ENCODE peak calls at places on chromosomes 1 and 21, in five cellular contexts. One of them, this sample, is unnamed.

GRCh38 chr1:43510621-43511020 is 20.1 kb upstream of the PTPRF start:
- DNase-seq in H9: no peak
- DNase-seq in H1: peak
- DNase-seq in psoas muscle: no peak
- DNase-seq in HL-60: no peak
- DNase-seq in this sample: no peak

GRCh38 chr1:42938596-42939184 is 20.0 kb downstream of the SLC2A1 start:
- DNase-seq in H9: no peak
- DNase-seq in psoas muscle: no peak
- DNase-seq in HL-60: no peak
- DNase-seq in H1: no peak
- DNase-seq in this sample: no peak

GRCh38 chr1:81563632-81564031 is 237.1 kb upstream of the ADGRL2 start:
- DNase-seq in H1: no peak
- DNase-seq in psoas muscle: no peak
- DNase-seq in H9: no peak
- DNase-seq in HL-60: no peak
- DNase-seq in this sample: no peak

GRCh38 chr21:44986471-44987291 is 46.9 kb downstream of the SLX9 start:
- DNase-seq in H1: no peak
- DNase-seq in HL-60: no peak
- DNase-seq in psoas muscle: peak
- DNase-seq in H9: no peak
- DNase-seq in this sample: no peak

GRCh38 chr1:182087951-182088350 is 26.4 kb upstream of the ZNF648 start:
- DNase-seq in HL-60: no peak
- DNase-seq in H1: no peak
- DNase-seq in psoas muscle: no peak
- DNase-seq in H9: no peak
- DNase-seq in this sample: no peak

GRCh38 chr21:31580866-31581276 is 78.6 kb upstream of the SOD1 start:
- DNase-seq in H9: peak
- DNase-seq in HL-60: no peak
- DNase-seq in psoas muscle: peak
- DNase-seq in H1: peak
- DNase-seq in this sample: peak

GRCh38 chr1:210696709-210697108 is 368.0 kb downstream of the HHAT start:
- DNase-seq in psoas muscle: no peak
- DNase-seq in H1: no peak
- DNase-seq in H9: no peak
- DNase-seq in HL-60: no peak
- DNase-seq in this sample: no peak

GRCh38 chr1:234256359-234256758 is 116.9 kb upstream of the COA6 start:
- DNase-seq in psoas muscle: no peak
- DNase-seq in HL-60: no peak
- DNase-seq in H9: peak
- DNase-seq in H1: no peak
- DNase-seq in this sample: no peak

GRCh38 chr1:22001409-22001808 is at the start of gene CELA3A:
- DNase-seq in HL-60: no peak
- DNase-seq in H1: no peak
- DNase-seq in psoas muscle: no peak
- DNase-seq in H9: no peak
- DNase-seq in this sample: no peak

GRCh38 chr21:30634906-30635305 is at the start of gene KRTAP20-2:
- DNase-seq in psoas muscle: no peak
- DNase-seq in HL-60: no peak
- DNase-seq in H1: no peak
- DNase-seq in H9: no peak
- DNase-seq in this sample: no peak

GRCh38 chr1:180642781-180643180 is 11.0 kb downstream of the XPR1 start:
- DNase-seq in H9: no peak
- DNase-seq in HL-60: no peak
- DNase-seq in psoas muscle: no peak
- DNase-seq in H1: no peak
- DNase-seq in this sample: no peak

GRCh38 chr1:193680924-193681316 is 494.5 kb upstream of the B3GALT2 start:
- DNase-seq in H1: no peak
- DNase-seq in H9: no peak
- DNase-seq in HL-60: no peak
- DNase-seq in psoas muscle: no peak
- DNase-seq in this sample: no peak

GRCh38 chr1:210464519-210465039 is 135.9 kb downstream of the HHAT start:
- DNase-seq in H9: no peak
- DNase-seq in psoas muscle: no peak
- DNase-seq in H1: no peak
- DNase-seq in HL-60: no peak
- DNase-seq in this sample: no peak

GRCh38 chr1:181594553-181594952 is 111.2 kb downstream of the CACNA1E start:
- DNase-seq in HL-60: no peak
- DNase-seq in psoas muscle: no peak
- DNase-seq in H1: no peak
- DNase-seq in H9: peak
- DNase-seq in this sample: no peak

GRCh38 chr21:17780539-17780938 is 38.6 kb downstream of the C21orf91 start:
- DNase-seq in H9: no peak
- DNase-seq in HL-60: no peak
- DNase-seq in H1: no peak
- DNase-seq in psoas muscle: no peak
- DNase-seq in this sample: no peak

GRCh38 chr21:33425825-33426224 is 22.6 kb downstream of the IFNGR2 start:
- DNase-seq in psoas muscle: no peak
- DNase-seq in HL-60: no peak
- DNase-seq in H1: no peak
- DNase-seq in H9: no peak
- DNase-seq in this sample: no peak

GRCh38 chr1:222521299-222522104 is 26.4 kb downstream of the HHIPL2 start:
- DNase-seq in H1: no peak
- DNase-seq in HL-60: no peak
- DNase-seq in psoas muscle: no peak
- DNase-seq in H9: no peak
- DNase-seq in this sample: no peak

GRCh38 chr1:21813542-21813941 is 1.5 kb downstream of the LDLRAD2 start:
- DNase-seq in H1: no peak
- DNase-seq in HL-60: no peak
- DNase-seq in H9: no peak
- DNase-seq in psoas muscle: no peak
- DNase-seq in this sample: no peak

GRCh38 chr1:200224315-200224714 is 185.5 kb downstream of the ZNF281 start:
- DNase-seq in psoas muscle: no peak
- DNase-seq in HL-60: no peak
- DNase-seq in H9: no peak
- DNase-seq in H1: no peak
- DNase-seq in this sample: no peak

GRCh38 chr1:59879556-59879955 is 47.0 kb downstream of the CYP2J2 start:
- DNase-seq in psoas muscle: peak
- DNase-seq in HL-60: no peak
- DNase-seq in H1: peak
- DNase-seq in H9: peak
- DNase-seq in this sample: no peak

GRCh38 chr1:174818951-174819350 is 180.8 kb upstream of the CACYBP start:
- DNase-seq in H1: no peak
- DNase-seq in psoas muscle: no peak
- DNase-seq in HL-60: no peak
- DNase-seq in H9: no peak
- DNase-seq in this sample: no peak

GRCh38 chr1:207962716-207963428 is 51.9 kb upstream of the CD34 start:
- DNase-seq in H9: no peak
- DNase-seq in H1: no peak
- DNase-seq in psoas muscle: peak
- DNase-seq in HL-60: no peak
- DNase-seq in this sample: no peak

GRCh38 chr21:28410264-28410663 is 582.4 kb downstream of the LTN1 start:
- DNase-seq in H9: no peak
- DNase-seq in psoas muscle: no peak
- DNase-seq in HL-60: peak
- DNase-seq in H1: no peak
- DNase-seq in this sample: no peak

GRCh38 chr1:240413732-240414131 is 198.2 kb downstream of the GREM2 start:
- DNase-seq in H9: no peak
- DNase-seq in HL-60: no peak
- DNase-seq in psoas muscle: no peak
- DNase-seq in H1: no peak
- DNase-seq in this sample: no peak

GRCh38 chr1:196317535-196318522 is 290.4 kb downstream of the KCNT2 start:
- DNase-seq in HL-60: no peak
- DNase-seq in H9: no peak
- DNase-seq in psoas muscle: no peak
- DNase-seq in H1: no peak
- DNase-seq in this sample: no peak

GRCh38 chr21:42760977-42761751 is 107.7 kb downstream of the PDE9A start:
- DNase-seq in HL-60: no peak
- DNase-seq in H9: no peak
- DNase-seq in psoas muscle: no peak
- DNase-seq in H1: no peak
- DNase-seq in this sample: no peak

GRCh38 chr1:232306269-232306911 is 323.5 kb downstream of the SIPA1L2 start:
- DNase-seq in H1: peak
- DNase-seq in H9: peak
- DNase-seq in psoas muscle: peak
- DNase-seq in HL-60: no peak
- DNase-seq in this sample: no peak
- TF ChIP-seq CTCF in H1: peak
- TF ChIP-seq CTCF in H9: peak
- TF ChIP-seq CTCF in psoas muscle: peak
- TF ChIP-seq CTCF in HL-60: no peak
- TF ChIP-seq CTCF in this sample: no peak

GRCh38 chr1:203930343-203930742 is 68.9 kb downstream of the SNRPE start:
- DNase-seq in H1: no peak
- DNase-seq in HL-60: peak
- DNase-seq in psoas muscle: no peak
- DNase-seq in H9: no peak
- DNase-seq in this sample: no peak

GRCh38 chr1:203929741-203930309 is 68.4 kb downstream of the SNRPE start:
- DNase-seq in H9: no peak
- DNase-seq in HL-60: no peak
- DNase-seq in H1: no peak
- DNase-seq in psoas muscle: no peak
- DNase-seq in this sample: no peak

GRCh38 chr1:203931953-203932352 is 70.6 kb downstream of the SNRPE start:
- DNase-seq in H1: no peak
- DNase-seq in H9: no peak
- DNase-seq in HL-60: no peak
- DNase-seq in psoas muscle: no peak
- DNase-seq in this sample: no peak

GRCh38 chr1:203926025-203926540 is 64.7 kb downstream of the SNRPE start:
- DNase-seq in HL-60: peak
- DNase-seq in H9: no peak
- DNase-seq in psoas muscle: no peak
- DNase-seq in H1: no peak
- DNase-seq in this sample: no peak
- TF ChIP-seq CTCF in HL-60: no peak
- TF ChIP-seq CTCF in H9: no peak
- TF ChIP-seq CTCF in psoas muscle: no peak
- TF ChIP-seq CTCF in H1: no peak
- TF ChIP-seq CTCF in this sample: no peak

GRCh38 chr1:54272134-54272533 is 72.2 kb downstream of the MRPL37 start:
- DNase-seq in H1: no peak
- DNase-seq in H9: no peak
- DNase-seq in HL-60: no peak
- DNase-seq in psoas muscle: no peak
- DNase-seq in this sample: no peak

GRCh38 chr1:54272772-54273091 is 72.8 kb downstream of the MRPL37 start:
- DNase-seq in H1: no peak
- DNase-seq in H9: no peak
- DNase-seq in HL-60: no peak
- DNase-seq in psoas muscle: no peak
- DNase-seq in this sample: no peak

GRCh38 chr1:54273837-54274192 is 73.8 kb downstream of the MRPL37 start:
- DNase-seq in H9: peak
- DNase-seq in psoas muscle: peak
- DNase-seq in HL-60: no peak
- DNase-seq in H1: no peak
- DNase-seq in this sample: no peak

GRCh38 chr1:54274448-54274847 is 74.5 kb downstream of the MRPL37 start:
- DNase-seq in psoas muscle: no peak
- DNase-seq in H1: no peak
- DNase-seq in H9: no peak
- DNase-seq in HL-60: no peak
- DNase-seq in this sample: no peak

DNA sequence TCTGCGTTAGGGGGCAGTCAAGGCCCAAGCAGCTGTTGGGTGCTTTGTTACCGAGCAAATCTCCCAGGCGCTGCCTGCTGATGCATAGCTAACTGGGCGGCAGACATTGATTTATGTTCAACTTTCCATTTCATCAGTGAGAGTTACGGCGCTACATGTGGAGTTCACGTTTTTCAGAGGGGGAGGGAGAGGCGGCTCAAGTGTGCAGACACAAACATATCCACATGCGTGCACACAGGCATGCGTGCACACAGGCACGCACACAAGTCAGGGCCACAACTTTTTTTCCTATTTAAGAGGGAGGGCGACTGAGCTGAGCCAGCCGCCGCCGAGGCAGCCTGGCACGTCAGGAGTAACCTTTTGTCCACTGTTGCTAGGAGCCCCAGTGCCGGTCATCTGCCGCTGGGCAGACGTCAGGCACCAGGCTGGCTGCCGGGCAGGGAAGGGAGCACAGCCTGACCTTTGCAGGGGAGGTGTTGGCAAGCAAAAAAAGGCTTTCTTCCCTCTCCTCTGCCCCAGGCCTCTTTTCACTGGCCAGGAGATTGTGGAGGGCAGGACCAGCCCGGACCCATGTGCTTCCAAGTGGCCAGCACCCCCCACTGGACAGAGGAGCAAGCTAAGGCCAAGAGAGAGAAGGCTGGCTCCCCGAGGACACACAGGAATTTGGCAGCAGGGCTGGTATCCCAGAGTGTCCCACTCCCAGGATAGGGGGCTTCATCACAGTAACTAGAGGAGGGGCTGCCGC is 73.3 kb downstream of the MRPL37 start:
- DNase-seq in H1: peak
- DNase-seq in HL-60: no peak
- DNase-seq in H9: peak
- DNase-seq in psoas muscle: peak
- DNase-seq in this sample: no peak
- TF ChIP-seq CTCF in H1: peak
- TF ChIP-seq CTCF in HL-60: no peak
- TF ChIP-seq CTCF in H9: peak
- TF ChIP-seq CTCF in psoas muscle: peak
- TF ChIP-seq CTCF in this sample: no peak

GRCh38 chr1:244759158-244759557 is 76.3 kb upstream of the COX20 start:
- DNase-seq in HL-60: no peak
- DNase-seq in H9: no peak
- DNase-seq in psoas muscle: no peak
- DNase-seq in H1: no peak
- DNase-seq in this sample: no peak
- TF ChIP-seq CTCF in HL-60: no peak
- TF ChIP-seq CTCF in H9: no peak
- TF ChIP-seq CTCF in psoas muscle: no peak
- TF ChIP-seq CTCF in H1: no peak
- TF ChIP-seq CTCF in this sample: no peak

GRCh38 chr1:14993414-14993813 is 160.1 kb upstream of the TMEM51 start:
- DNase-seq in H9: no peak
- DNase-seq in psoas muscle: no peak
- DNase-seq in H1: no peak
- DNase-seq in HL-60: no peak
- DNase-seq in this sample: no peak
- TF ChIP-seq CTCF in H9: peak
- TF ChIP-seq CTCF in psoas muscle: no peak
- TF ChIP-seq CTCF in H1: no peak
- TF ChIP-seq CTCF in HL-60: no peak
- TF ChIP-seq CTCF in this sample: no peak